ENCODE peak calls at places on chromosomes 2 and 18, in four cellular contexts. K is WTC11, J is K562, Y is HepG2. W is an unnamed sample.

GRCh38 chr2:136539355-136539754 is 226.0 kb upstream of the THSD7B start:
- DNase-seq in Y (no peak), K (no peak), J (no peak), W (no peak)

GRCh38 chr2:42922790-42923631 is 130.6 kb upstream of the HAAO start:
- DNase-seq in K (no peak), J (no peak), Y (peak; percentile 42), W (no peak)

GRCh38 chr2:150586858-150587257 is 99.4 kb upstream of the RND3 start:
- DNase-seq in K (no peak), J (no peak), Y (peak; percentile 15), W (peak; percentile 32)

GRCh38 chr18:49050462-49050861 is 99.7 kb upstream of the SMAD7 start:
- DNase-seq in K (no peak), J (no peak), Y (no peak), W (no peak)

GRCh38 chr2:235550946-235551345 is 57.1 kb downstream of the AGAP1 start:
- DNase-seq in J (no peak), Y (no peak), K (no peak), W (no peak)

GRCh38 chr2:69804416-69804815 is 25.0 kb upstream of the GMCL1 start:
- DNase-seq in J (no peak), Y (no peak), K (no peak), W (no peak)

GRCh38 chr18:13137041-13137938 is 81.3 kb upstream of the LDLRAD4 start:
- DNase-seq in Y (no peak), K (peak; percentile 22), J (no peak), W (no peak)

GRCh38 chr2:233242231-233242917 is 9.1 kb upstream of the ATG16L1 start:
- DNase-seq in J (no peak), Y (no peak), K (no peak), W (no peak)

GRCh38 chr2:52128081-52128480 is 1096.1 kb upstream of the NRXN1 start:
- DNase-seq in J (no peak), K (no peak), Y (no peak), W (no peak)

GRCh38 chr2:127957240-127957639 is 70.6 kb downstream of the SAP130 start:
- DNase-seq in K (no peak), J (no peak), Y (no peak), W (no peak)

GRCh38 chr18:42174909-42175308 is 219.9 kb downstream of the PIK3C3 start:
- DNase-seq in K (peak; percentile 18), J (no peak), Y (no peak), W (no peak)

GRCh38 chr2:217108575-217109027 is 248.7 kb upstream of the TNP1 start:
- DNase-seq in K (no peak), J (peak; percentile 86), Y (no peak), W (no peak)

GRCh38 chr2:222864296-222864695 is 3.5 kb downstream of the ACSL3 start:
- DNase-seq in K (peak; percentile 12), J (peak; percentile 61), Y (peak; percentile 61), W (peak; percentile 43)

GRCh38 chr18:78268226-78268625 is 711.4 kb upstream of the SALL3 start:
- DNase-seq in J (no peak), Y (no peak), K (no peak), W (no peak)

GRCh38 chr2:98892871-98893270 is 43.2 kb downstream of the CRACDL start:
- DNase-seq in J (no peak), K (no peak), Y (no peak), W (no peak)

GRCh38 chr2:205848601-205849000 is 166.3 kb downstream of the NRP2 start:
- DNase-seq in Y (no peak), J (no peak), K (no peak), W (no peak)

GRCh38 chr2:174750923-174751441 is 13.3 kb downstream of the CHRNA1 start:
- DNase-seq in Y (no peak), J (no peak), K (no peak), W (no peak)

GRCh38 chr2:226637383-226637782 is 162.2 kb downstream of the IRS1 start:
- DNase-seq in K (no peak), Y (no peak), J (no peak), W (no peak)

GRCh38 chr2:149739171-149739879 is 151.8 kb upstream of the MMADHC start:
- DNase-seq in Y (no peak), J (no peak), K (no peak), W (no peak)

GRCh38 chr2:130915149-130915548 is 78.4 kb downstream of the ARHGEF4 start:
- DNase-seq in Y (no peak), K (no peak), J (no peak), W (no peak)

DNA sequence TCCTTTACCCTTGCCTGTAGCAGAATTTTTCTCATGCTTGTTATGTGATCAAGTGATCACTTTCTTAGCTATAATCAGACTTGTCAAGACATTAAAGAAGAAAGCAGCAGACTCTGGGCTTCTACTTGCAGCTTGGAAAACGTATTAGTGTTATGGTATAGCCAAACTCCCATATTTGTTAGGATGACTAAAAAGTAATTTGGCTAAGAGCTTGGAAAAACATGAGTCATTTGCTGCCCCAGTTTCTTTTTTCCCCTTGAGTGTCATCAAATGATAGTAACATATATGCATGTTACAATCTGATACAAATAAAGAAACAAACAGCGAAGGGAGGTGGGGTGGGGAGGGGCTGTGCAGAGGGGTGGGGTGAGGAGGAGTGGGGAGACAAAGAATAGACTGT is 155.5 kb downstream of the IKZF2 start:
- DNase-seq in K (no peak), Y (no peak), J (no peak), W (no peak)
- TF ChIP-seq HMGXB4 in K (no peak), Y (no peak), J (no peak), W (no peak)

GRCh38 chr2:71889991-71890684 is 257.5 kb downstream of the CYP26B1 start:
- DNase-seq in K (no peak), Y (no peak), J (no peak), W (no peak)
- TF ChIP-seq HMGXB4 in K (no peak), Y (no peak), J (no peak), W (no peak)

GRCh38 chr18:31835528-31836138 is 75.0 kb upstream of the SLC25A52 start:
- DNase-seq in J (no peak), K (no peak), Y (no peak), W (no peak)

GRCh38 chr18:31837879-31838278 is 77.2 kb upstream of the SLC25A52 start:
- DNase-seq in Y (no peak), J (no peak), K (no peak), W (no peak)

DNA sequence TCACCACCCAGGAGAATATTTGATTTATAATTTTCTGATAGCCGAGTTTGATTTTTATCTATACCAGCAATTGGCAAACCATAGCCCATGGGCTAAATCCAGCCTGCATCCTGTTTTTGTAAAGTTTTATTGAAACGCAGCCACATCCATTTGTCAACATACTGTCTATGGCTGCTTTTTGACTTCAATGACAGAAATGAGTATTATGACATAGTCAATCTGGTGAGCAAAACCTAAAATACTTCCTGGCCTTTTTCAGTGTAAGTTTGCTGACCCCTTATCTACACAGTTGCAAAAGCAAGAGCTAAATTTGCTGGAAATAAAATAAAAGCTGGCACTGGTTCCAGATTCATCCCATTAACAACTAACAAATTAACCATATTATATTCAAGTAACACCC is 79.8 kb upstream of the SLC25A52 start:
- DNase-seq in J (no peak), K (no peak), Y (no peak), W (no peak)
- TF ChIP-seq HMGXB4 in J (no peak), K (no peak), Y (no peak), W (no peak)

GRCh38 chr2:51103205-51103604 is 71.3 kb upstream of the NRXN1 start:
- DNase-seq in Y (peak; percentile 49), K (peak; percentile 56), J (no peak), W (no peak)
- TF ChIP-seq HMGXB4 in Y (no peak), K (no peak), J (no peak), W (no peak)

GRCh38 chr2:69366-70344 is 23.4 kb upstream of the FAM110C start:
- DNase-seq in Y (peak; percentile 16), J (peak; percentile 58), K (no peak), W (peak; percentile 19)
- TF ChIP-seq HMGXB4 in Y (no peak), J (no peak), K (no peak), W (no peak)

DNA sequence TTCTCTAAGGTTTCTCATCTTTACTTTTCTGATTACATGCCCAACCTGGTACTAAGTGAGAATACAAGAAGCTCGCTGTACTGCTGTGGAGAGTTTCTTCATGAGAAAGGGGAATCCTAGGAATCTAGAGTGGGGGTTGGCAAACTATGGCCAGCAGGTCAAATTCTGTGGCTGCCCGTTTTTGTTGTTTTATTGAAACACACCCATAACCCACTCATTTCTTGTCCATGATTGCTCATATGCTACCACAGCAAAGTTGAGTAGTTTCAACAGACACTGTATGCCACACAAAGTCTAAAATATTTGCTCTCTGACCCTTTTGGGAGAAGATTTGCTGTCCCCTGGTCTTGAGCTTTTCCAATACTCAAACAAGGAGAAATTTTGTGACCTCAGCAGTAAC is 58.8 kb downstream of the C2orf74 start:
- DNase-seq in K (no peak), Y (no peak), J (no peak), W (no peak)
- TF ChIP-seq HMGXB4 in K (no peak), Y (no peak), J (no peak), W (no peak)

DNA sequence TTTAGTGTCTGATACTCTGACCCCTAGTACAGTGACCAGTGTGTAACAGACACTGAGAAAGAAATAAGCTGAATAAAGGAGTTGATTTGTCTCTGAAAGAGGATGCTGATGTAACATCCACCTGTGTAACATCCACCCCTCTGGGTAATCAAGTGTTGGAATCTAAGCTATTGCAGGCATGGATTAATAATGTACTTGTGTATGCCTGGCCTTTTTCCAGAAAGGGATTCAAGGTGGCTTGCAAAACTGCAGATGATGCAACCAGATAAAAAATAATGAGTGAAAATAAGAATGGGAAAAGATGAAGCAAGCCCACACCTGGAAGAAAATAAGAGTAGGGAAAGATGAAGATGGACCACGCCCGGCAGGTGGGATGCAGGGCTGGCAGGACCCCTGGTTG is 48.2 kb upstream of the FOXI3 start:
- DNase-seq in K (no peak), Y (no peak), J (no peak), W (no peak)
- TF ChIP-seq HMGXB4 in K (no peak), Y (no peak), J (no peak), W (no peak)

GRCh38 chr18:22558945-22559385 is 141.2 kb upstream of the CTAGE1 start:
- DNase-seq in K (peak; percentile 12), Y (peak; percentile 31), J (peak; percentile 85), W (peak; percentile 66)
- TF ChIP-seq HMGXB4 in K (no peak), Y (no peak), J (no peak), W (no peak)

GRCh38 chr2:72630767-72631166 is 195.1 kb downstream of the EXOC6B start:
- DNase-seq in K (no peak), Y (no peak), J (no peak), W (peak; percentile 71)

GRCh38 chr2:72629062-72629461 is 196.8 kb downstream of the EXOC6B start:
- DNase-seq in J (no peak), Y (no peak), K (no peak), W (no peak)

GRCh38 chr2:72625359-72625758 is 200.5 kb downstream of the EXOC6B start:
- DNase-seq in J (no peak), Y (no peak), K (no peak), W (no peak)

GRCh38 chr2:72623481-72623880 is 202.4 kb downstream of the EXOC6B start:
- DNase-seq in Y (no peak), J (no peak), K (no peak), W (no peak)

GRCh38 chr2:72627059-72627458 is 198.8 kb downstream of the EXOC6B start:
- DNase-seq in J (no peak), K (no peak), Y (no peak), W (no peak)
- TF ChIP-seq HMGXB4 in J (no peak), K (no peak), Y (no peak), W (no peak)

GRCh38 chr2:209371407-209371806 is 52.4 kb upstream of the MAP2 start:
- DNase-seq in J (no peak), K (no peak), Y (no peak), W (no peak)
- TF ChIP-seq HMGXB4 in J (no peak), K (no peak), Y (no peak), W (no peak)

W was measured in A549.